ENCODE peak calls at places on chromosomes 13 and 19, in four cellular contexts. D is cardiac fibroblast, R is H7, M is PC-9. S is an unnamed sample.

GRCh38 chr19:54201980-54202379 is 1.3 kb downstream of the RPS9 start:
- DNase-seq in R (no peak), D (peak; percentile 27), M (no peak), S (no peak)

GRCh38 chr19:16342002-16342715 is 17.5 kb downstream of the KLF2 start:
- DNase-seq in R (no peak), D (no peak), M (no peak), S (peak; percentile 86)

GRCh38 chr19:2552859-2553258 is 76.9 kb downstream of the GADD45B start:
- DNase-seq in M (no peak), D (peak; percentile 27), R (peak; percentile 14), S (no peak)

GRCh38 chr19:36128392-36128736 is 11.5 kb upstream of the CAPNS1 start:
- DNase-seq in D (no peak), M (no peak), R (peak; percentile 71), S (no peak)

GRCh38 chr19:56170261-56170660 is 5.5 kb upstream of the GALP start:
- DNase-seq in D (peak; percentile 72), M (peak; percentile 67), R (no peak), S (no peak)

GRCh38 chr13:30441304-30441703 is 19.0 kb downstream of the UBE2L5 start:
- DNase-seq in D (no peak), M (no peak), R (no peak), S (no peak)

GRCh38 chr19:8128551-8128950 is 20.8 kb downstream of the FBN3 start:
- DNase-seq in D (no peak), M (no peak), R (peak; percentile 12), S (no peak)

GRCh38 chr19:1266818-1267440 is 2.2 kb upstream of the CIRBP start:
- DNase-seq in D (no peak), M (peak; percentile 73), R (peak; percentile 95), S (peak; percentile 44)

GRCh38 chr13:61592489-61592888 is 176.8 kb upstream of the PCDH20 start:
- DNase-seq in R (no peak), D (no peak), M (no peak), S (no peak)

GRCh38 chr13:36795463-36795862 is 23.6 kb upstream of the RFXAP start:
- DNase-seq in D (no peak), M (no peak), R (peak; percentile 47), S (no peak)

GRCh38 chr19:3792114-3792513 is 5.9 kb upstream of the MATK start:
- DNase-seq in R (no peak), D (no peak), M (no peak), S (no peak)

GRCh38 chr19:52307275-52307674 is 10.3 kb downstream of the ZNF480 start:
- DNase-seq in D (peak; percentile 38), R (no peak), M (no peak), S (peak; percentile 12)

GRCh38 chr19:6529937-6530384 is 865 bp upstream of the TNFSF9 start:
- DNase-seq in D (no peak), M (no peak), R (no peak), S (no peak)

GRCh38 chr19:11059511-11060358 is 29.5 kb upstream of the LDLR start:
- DNase-seq in D (no peak), R (peak; percentile 55), M (no peak), S (no peak)

GRCh38 chr19:46408611-46409039 is 4.7 kb downstream of the CCDC8 start:
- DNase-seq in M (no peak), R (peak; percentile 59), D (no peak), S (peak; percentile 48)

GRCh38 chr19:1651548-1652394 is 644 bp downstream of the TCF3 start:
- DNase-seq in D (peak; percentile 28), R (peak; percentile 87), M (no peak), S (peak; percentile 46)

GRCh38 chr13:113835461-113836274 is 28.2 kb downstream of the GAS6 start:
- DNase-seq in D (peak; percentile 57), M (no peak), R (no peak), S (peak; percentile 90)

GRCh38 chr19:35960432-35960972 is 24.3 kb downstream of the LRFN3 start:
- DNase-seq in R (no peak), D (no peak), M (no peak), S (no peak)

GRCh38 chr13:114248011-114248410 is 13.3 kb downstream of the CDC16 start:
- DNase-seq in D (no peak), R (no peak), M (no peak), S (peak; percentile 84)

GRCh38 chr19:16801599-16801998 is 27.6 kb upstream of the SIN3B start:
- DNase-seq in D (peak; percentile 82), R (no peak), M (no peak), S (peak; percentile 53)

GRCh38 chr19:38556521-38557174 is 61.1 kb downstream of the MAP4K1 start:
- DNase-seq in R (no peak), M (no peak), D (no peak), S (peak; percentile 2)
- H3K4me3 ChIP-seq in R (no peak overlapping the region), M (no peak overlapping the region), D (no peak overlapping the region), S (no peak overlapping the region)

GRCh38 chr13:27921421-27921960 is 1.7 kb downstream of the PDX1 start:
- DNase-seq in D (no peak), R (peak; percentile 68), M (no peak), S (no peak)
- H3K4me3 ChIP-seq in D (peak overlapping the region; percentile 25), R (no peak overlapping the region), M (no peak overlapping the region), S (peak overlapping the region; percentile 35)

DNA sequence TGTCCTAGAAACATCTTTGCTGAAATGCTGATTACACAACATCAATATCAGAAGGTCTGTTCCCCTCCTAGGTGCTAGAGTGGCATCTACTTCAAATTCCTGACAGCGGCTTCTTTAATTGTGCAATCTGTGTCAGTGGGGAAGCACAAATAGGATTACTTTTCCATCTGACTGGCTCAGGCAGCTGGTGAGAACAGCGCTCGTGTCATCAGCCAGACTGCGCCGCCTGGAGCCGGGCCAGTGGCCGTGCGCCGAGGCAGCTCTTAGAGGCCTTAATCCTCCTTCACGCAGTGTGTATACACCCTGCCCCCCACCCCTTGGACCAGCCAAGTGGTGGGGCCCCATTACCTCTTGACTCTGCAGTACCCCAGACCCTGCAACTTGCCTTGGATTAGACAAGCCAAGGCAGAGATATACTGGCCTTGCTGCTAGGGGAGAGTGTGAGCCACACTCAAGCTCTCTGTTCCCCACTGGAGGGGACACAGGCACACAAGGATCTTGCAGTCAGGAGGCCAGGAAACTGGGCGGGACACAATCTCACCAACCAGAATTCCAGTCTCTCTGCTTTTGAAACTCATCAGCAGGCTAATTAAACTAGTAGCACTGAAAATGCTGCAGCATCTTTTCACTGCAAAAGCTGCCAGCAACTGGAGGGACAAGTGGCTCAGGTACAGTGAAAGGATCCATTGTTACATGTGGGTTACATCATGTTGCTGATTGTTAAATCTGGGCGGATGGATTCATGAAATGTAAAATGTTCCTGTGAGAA is 48.9 kb upstream of the EPHX3 start:
- DNase-seq in M (peak; percentile 63), D (peak; percentile 86), R (no peak), S (peak; percentile 90)
- H3K4me3 ChIP-seq in M (no peak overlapping the region), D (no peak overlapping the region), R (no peak overlapping the region), S (peak overlapping the region; percentile 22)

DNA sequence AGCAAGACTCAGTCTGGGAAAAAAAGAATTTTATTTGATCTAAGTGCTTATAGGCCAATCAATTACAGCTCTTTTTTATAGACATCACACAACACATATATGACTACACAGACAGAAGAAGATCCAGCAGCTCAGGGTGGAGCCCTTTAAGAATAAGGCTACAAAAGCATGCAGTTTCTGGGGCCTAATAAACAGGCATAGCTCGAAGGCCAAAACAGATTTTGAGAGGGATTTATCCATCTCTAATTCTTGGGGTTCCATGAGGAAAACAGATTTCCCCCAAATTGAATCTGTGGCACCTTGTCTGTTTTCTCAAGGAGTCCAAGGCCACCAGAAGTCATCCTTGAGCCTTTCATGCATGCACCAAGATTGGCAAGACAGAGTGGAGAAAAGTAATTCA is 3.9 kb upstream of the ZNF550 start:
- DNase-seq in D (no peak), M (no peak), R (no peak), S (no peak)
- H3K4me3 ChIP-seq in D (no peak overlapping the region), M (no peak overlapping the region), R (no peak overlapping the region), S (no peak overlapping the region)

DNA sequence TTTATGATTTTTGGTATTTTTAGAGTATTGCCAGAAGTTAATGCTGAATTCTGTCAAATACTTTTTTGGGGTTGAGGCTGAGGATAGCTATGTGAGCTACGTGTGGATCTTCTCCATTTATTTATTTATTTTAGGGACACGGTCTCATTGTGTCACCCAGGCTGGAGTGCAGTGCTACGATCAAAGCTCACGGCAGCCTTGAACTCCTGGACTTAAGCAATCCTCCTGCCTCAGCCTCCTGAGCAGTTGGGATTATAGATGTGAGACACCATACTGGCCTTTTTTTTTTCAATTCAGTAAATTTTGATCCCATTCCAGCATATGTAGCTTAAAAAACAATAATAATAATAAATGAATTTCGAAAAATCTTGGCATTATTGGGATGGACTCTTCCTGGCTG is 21.1 kb downstream of the ING1 start:
- DNase-seq in R (no peak), M (no peak), D (no peak), S (no peak)
- H3K4me3 ChIP-seq in R (no peak overlapping the region), M (no peak overlapping the region), D (no peak overlapping the region), S (no peak overlapping the region)